ENCODE peak calls at places on chromosomes 3 and 15, in ten cellular contexts. I is AG09319; M is spleen; H is nephron progenitor cell; B is esophagus squamous epithelium; G is Caco-2; D is left lung; O is body of pancreas; A is CD8-positive, alpha-beta T cell; X is brain microvascular endothelial cell. W is an unnamed sample.

GRCh38 chr3:13718000-13718399 is 161.9 kb downstream of the WNT7A start:
- DNase-seq in I (no peak), G (no peak), B (no peak), O (peak), A (no peak), D (no peak), H (no peak), X (no peak), M (no peak), W (no peak)

GRCh38 chr15:45201557-45202246 is 13.9 kb upstream of the SHF start:
- DNase-seq in A (no peak), D (no peak), I (no peak), B (no peak), O (no peak), G (no peak), X (no peak), H (no peak), M (no peak), W (no peak)

GRCh38 chr15:92817339-92817886 is 82.7 kb upstream of the CHD2 start:
- DNase-seq in O (no peak), D (no peak), M (no peak), A (no peak), G (no peak), I (no peak), H (no peak), B (no peak), X (no peak), W (no peak)

GRCh38 chr3:113277414-113277813 is 66.1 kb downstream of the BOC start:
- DNase-seq in G (no peak), O (no peak), M (no peak), I (no peak), H (no peak), A (no peak), X (no peak), D (no peak), B (no peak), W (no peak)

GRCh38 chr3:132464066-132464465 is 46.8 kb downstream of the DNAJC13 start:
- DNase-seq in X (peak), A (no peak), D (no peak), H (no peak), M (no peak), I (no peak), G (no peak), O (no peak), B (no peak), W (no peak)

GRCh38 chr3:122690096-122690495 is 9.5 kb downstream of the PARP14 start:
- DNase-seq in B (no peak), H (no peak), G (no peak), M (no peak), O (no peak), A (no peak), I (no peak), D (no peak), X (no peak), W (no peak)

GRCh38 chr3:167978071-167978470 is 117.7 kb downstream of the GOLIM4 start:
- DNase-seq in M (no peak), A (no peak), O (no peak), B (no peak), D (no peak), I (no peak), H (no peak), X (peak), G (peak), W (no peak)

GRCh38 chr15:51223771-51224229 is 114.6 kb downstream of the CYP19A1 start:
- DNase-seq in I (peak), M (no peak), A (no peak), B (no peak), O (no peak), D (no peak), G (no peak), X (peak), H (no peak), W (no peak)

GRCh38 chr3:156264771-156265170 is 144.4 kb downstream of the KCNAB1 start:
- DNase-seq in O (no peak), B (no peak), X (no peak), M (no peak), H (no peak), I (no peak), D (no peak), A (no peak), G (no peak), W (no peak)

GRCh38 chr3:4841225-4841624 is 138.0 kb upstream of the BHLHE40 start:
- DNase-seq in M (no peak), O (no peak), B (no peak), D (no peak), A (no peak), X (no peak), H (no peak), I (no peak), G (no peak), W (no peak)

GRCh38 chr3:7913283-7913682 is 588.3 kb upstream of the LMCD1 start:
- DNase-seq in A (no peak), D (no peak), I (no peak), B (no peak), M (no peak), X (no peak), G (no peak), H (no peak), O (no peak), W (no peak)

GRCh38 chr3:65953881-65954733 is 84.6 kb downstream of the MAGI1 start:
- DNase-seq in G (peak), X (no peak), D (peak), H (no peak), B (no peak), A (no peak), I (no peak), M (no peak), O (peak), W (no peak)

GRCh38 chr3:149955449-149955848 is 15.2 kb downstream of the PFN2 start:
- DNase-seq in H (no peak), A (no peak), B (no peak), M (no peak), G (no peak), I (no peak), O (no peak), D (no peak), X (no peak), W (no peak)

GRCh38 chr3:178777718-178778411 is 241.6 kb downstream of the KCNMB2 start:
- DNase-seq in H (no peak), X (peak), O (no peak), G (no peak), A (no peak), M (no peak), I (no peak), D (no peak), B (no peak), W (no peak)

GRCh38 chr15:74775894-74776293 is 6.0 kb upstream of the CSK start:
- DNase-seq in A (no peak), D (no peak), B (no peak), I (no peak), G (no peak), M (no peak), X (no peak), H (no peak), O (no peak), W (no peak)

GRCh38 chr3:14788644-14789043 is 30.1 kb upstream of the FGD5 start:
- DNase-seq in X (no peak), B (no peak), G (no peak), D (no peak), O (no peak), A (no peak), M (peak), I (no peak), H (no peak), W (no peak)

GRCh38 chr3:82654708-82655107 is 893.3 kb upstream of the GBE1 start:
- DNase-seq in D (no peak), O (no peak), G (no peak), M (no peak), B (no peak), A (no peak), X (no peak), I (no peak), H (no peak), W (no peak)

GRCh38 chr15:60799885-60800728 is 321.2 kb upstream of the ICE2 start:
- DNase-seq in H (no peak), D (no peak), I (no peak), X (no peak), G (no peak), M (no peak), O (no peak), B (no peak), A (no peak), W (no peak)

GRCh38 chr3:123119802-123120201 is 53.0 kb downstream of the PDIA5 start:
- DNase-seq in D (no peak), A (no peak), G (no peak), I (no peak), O (no peak), B (no peak), H (no peak), M (peak), X (no peak), W (no peak)

GRCh38 chr15:83653639-83654378 is at the start of gene ADAMTSL3:
- DNase-seq in I (no peak), M (no peak), B (no peak), A (no peak), X (no peak), H (peak), O (peak), D (peak), G (no peak), W (no peak)

GRCh38 chr3:62252614-62253147 is 120.7 kb downstream of the FEZF2 start:
- DNase-seq in I (no peak), X (peak), A (no peak), O (no peak), H (no peak), D (no peak), M (no peak), G (no peak), B (no peak), W (no peak)

GRCh38 chr15:93007994-93008393 is 81.0 kb downstream of the RGMA start:
- DNase-seq in B (no peak), O (no peak), M (no peak), G (no peak), D (no peak), H (no peak), I (no peak), X (no peak), A (no peak), W (no peak)

GRCh38 chr3:56612146-56612545 is 55.2 kb downstream of the CCDC66 start:
- DNase-seq in G (no peak), O (no peak), B (no peak), D (no peak), H (no peak), A (no peak), I (no peak), X (no peak), M (no peak), W (no peak)

GRCh38 chr3:155244206-155244605 is 49.3 kb downstream of the STRIT1 start:
- DNase-seq in M (no peak), X (no peak), O (no peak), B (no peak), G (no peak), A (no peak), H (no peak), D (no peak), I (no peak), W (no peak)

GRCh38 chr15:47872208-47872607 is 154.9 kb downstream of the SEMA6D start:
- DNase-seq in H (no peak), G (no peak), I (no peak), M (no peak), A (no peak), B (no peak), O (no peak), D (no peak), X (peak), W (no peak)

GRCh38 chr3:171374661-171375285 is 85.4 kb downstream of the TNIK start:
- DNase-seq in A (no peak), B (no peak), D (no peak), I (no peak), G (no peak), X (peak), M (no peak), H (no peak), O (no peak), W (no peak)

GRCh38 chr15:64574220-64574994 is 114.0 kb downstream of the ZNF609 start:
- DNase-seq in M (no peak), I (no peak), A (no peak), O (no peak), D (no peak), X (peak), B (no peak), H (no peak), G (no peak), W (peak)

GRCh38 chr3:134314588-134315285 is 59.5 kb downstream of the AMOTL2 start:
- DNase-seq in H (no peak), D (no peak), X (no peak), B (no peak), I (no peak), A (peak), G (no peak), M (peak), O (no peak), W (no peak)

GRCh38 chr3:134313839-134314587 is 60.2 kb downstream of the AMOTL2 start:
- DNase-seq in M (peak), O (no peak), H (no peak), G (no peak), D (no peak), A (peak), X (no peak), I (no peak), B (no peak), W (no peak)

GRCh38 chr3:134312072-134312872 is 61.6 kb upstream of the RYK start:
- DNase-seq in D (peak), X (no peak), A (peak), O (peak), I (no peak), B (no peak), H (peak), M (no peak), G (no peak), W (no peak)

GRCh38 chr3:134311693-134312071 is 61.0 kb upstream of the RYK start:
- DNase-seq in D (no peak), O (no peak), B (no peak), X (no peak), M (no peak), H (no peak), A (peak), I (no peak), G (no peak), W (no peak)

DNA sequence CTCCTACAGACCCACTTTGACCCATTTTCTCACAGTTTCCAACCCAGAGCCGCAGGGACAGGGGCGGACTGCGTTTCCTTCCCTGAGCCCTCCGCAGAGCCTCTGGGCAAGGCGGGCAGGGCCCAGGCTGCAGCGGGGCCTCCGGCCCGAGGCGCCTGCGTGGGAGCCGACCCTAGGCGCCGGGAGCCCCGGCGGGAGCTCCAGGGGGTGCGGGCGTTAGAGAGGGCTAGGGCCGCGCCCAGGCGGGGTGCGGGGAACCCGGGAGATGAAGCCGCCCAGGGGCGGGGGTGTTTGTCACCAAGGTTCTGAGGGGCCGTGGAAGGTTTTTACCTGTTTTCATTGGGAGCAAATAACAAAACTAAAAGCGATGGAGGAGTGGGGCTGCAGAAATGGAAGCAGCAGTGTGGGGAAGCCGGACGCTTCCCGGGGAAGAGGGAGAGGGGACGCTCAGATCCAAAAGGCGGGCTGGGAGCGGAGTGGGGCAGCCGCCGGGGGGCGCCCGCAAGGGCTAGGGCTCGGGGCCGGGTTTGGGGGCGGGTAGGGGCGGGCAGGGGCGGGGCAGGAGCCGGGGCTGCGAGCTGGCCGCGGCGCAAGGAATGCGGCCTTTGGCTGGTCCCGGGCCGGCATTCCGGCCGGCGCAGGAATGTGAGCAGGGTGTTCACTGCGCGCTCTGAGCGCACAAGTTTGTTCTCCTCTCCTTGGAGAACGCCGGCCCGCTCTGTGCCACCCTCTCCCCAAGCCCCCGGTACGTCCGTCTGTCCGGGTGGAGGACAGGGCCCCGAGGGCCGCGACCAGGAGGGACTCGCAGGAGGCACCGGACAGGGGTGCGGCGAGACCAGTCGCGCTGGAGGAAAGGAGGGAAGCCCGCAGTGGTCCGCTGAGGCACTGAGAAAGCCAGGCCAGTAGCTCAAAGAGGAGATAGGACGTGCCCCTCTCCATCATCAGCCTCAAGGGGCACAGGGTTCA is 61.1 kb downstream of the AMOTL2 start:
- DNase-seq in H (peak), A (peak), O (peak), I (no peak), D (peak), M (peak), G (no peak), B (no peak), X (no peak), W (no peak)
- TF ChIP-seq CTCF in H (peak), A (no peak), O (no peak), I (peak), D (no peak), M (no peak), G (no peak), B (peak), X (peak), W (peak)

GRCh38 chr3:186514296-186515002 is 29.7 kb downstream of the CRYGS start:
- DNase-seq in O (no peak), I (no peak), D (no peak), H (no peak), A (no peak), G (no peak), B (no peak), X (no peak), M (no peak), W (no peak)
- TF ChIP-seq CTCF in O (peak), I (peak), D (peak), H (peak), A (peak), G (peak), B (peak), X (peak), M (no peak), W (peak)

DNA sequence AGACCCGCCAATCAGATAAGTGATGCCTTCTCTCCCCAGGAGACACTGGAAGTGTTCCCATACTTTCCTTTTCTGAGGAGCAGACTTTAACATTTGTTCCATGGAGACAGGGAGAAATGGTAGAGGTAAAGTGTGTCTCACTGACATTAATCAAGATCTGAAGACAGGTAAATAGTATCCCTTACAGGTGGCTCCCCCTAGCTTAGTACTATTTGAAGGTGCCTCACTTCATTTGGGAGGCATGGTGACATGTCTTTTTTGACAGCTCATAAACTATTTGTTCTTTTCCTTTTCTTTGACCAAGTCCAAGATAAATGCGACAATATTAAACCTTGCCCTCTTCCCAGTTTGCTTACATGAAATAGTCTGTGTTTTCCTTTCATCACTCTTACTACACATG is 485.6 kb upstream of the IL12A start:
- DNase-seq in M (no peak), X (no peak), I (no peak), B (no peak), O (no peak), G (no peak), D (no peak), A (no peak), H (no peak), W (no peak)
- TF ChIP-seq CTCF in M (no peak), X (no peak), I (no peak), B (no peak), O (no peak), G (no peak), D (no peak), A (no peak), H (no peak), W (no peak)

GRCh38 chr3:188283347-188283746 is 129.4 kb downstream of the LPP start:
- DNase-seq in H (no peak), A (no peak), X (no peak), D (no peak), M (no peak), G (peak), B (no peak), I (no peak), O (peak), W (no peak)
- TF ChIP-seq CTCF in H (no peak), A (no peak), X (peak), D (no peak), M (no peak), G (no peak), B (no peak), I (no peak), O (no peak), W (peak)

DNA sequence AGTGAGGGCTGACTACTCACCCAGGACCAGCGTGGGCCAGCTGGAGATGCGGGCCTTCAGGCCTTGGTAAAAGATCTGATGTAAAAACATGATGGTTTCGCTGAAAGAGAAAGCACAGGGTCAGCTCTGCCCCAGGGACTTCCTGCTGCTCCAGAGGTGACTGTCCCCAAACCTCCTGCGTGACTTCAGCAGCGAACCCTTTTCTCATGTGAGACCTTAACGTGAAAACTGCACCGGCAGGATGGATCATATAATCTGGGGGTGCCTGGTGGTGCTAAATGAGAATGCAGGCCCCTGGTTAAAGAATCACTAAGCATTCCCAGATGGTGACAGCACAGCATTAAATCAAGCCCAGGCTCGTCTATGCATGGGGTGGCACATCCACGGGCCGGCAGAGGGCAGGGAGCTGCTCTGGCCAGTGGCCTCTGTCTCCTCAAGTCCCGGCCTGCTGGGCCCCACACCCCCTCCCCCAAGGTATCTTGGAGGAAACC is 55.4 kb downstream of the RASGRF1 start:
- DNase-seq in B (no peak), D (no peak), H (peak), X (peak), O (no peak), G (no peak), I (no peak), A (no peak), M (no peak), W (no peak)
- TF ChIP-seq CTCF in B (peak), D (no peak), H (peak), X (peak), O (no peak), G (peak), I (no peak), A (no peak), M (no peak), W (peak)

GRCh38 chr3:143672396-143673165 is 175.7 kb downstream of the SLC9A9 start:
- DNase-seq in A (no peak), M (no peak), H (no peak), G (no peak), D (no peak), O (no peak), B (no peak), I (no peak), X (no peak), W (no peak)

GRCh38 chr3:143676021-143676420 is 172.2 kb downstream of the SLC9A9 start:
- DNase-seq in X (no peak), M (peak), A (no peak), I (no peak), D (peak), H (no peak), O (no peak), G (no peak), B (no peak), W (no peak)

GRCh38 chr3:143674100-143674968 is 173.9 kb downstream of the SLC9A9 start:
- DNase-seq in H (peak), M (peak), O (peak), B (peak), D (peak), G (peak), A (peak), X (peak), I (peak), W (peak)

GRCh38 chr3:143676742-143677141 is 171.5 kb downstream of the SLC9A9 start:
- DNase-seq in O (no peak), I (no peak), M (no peak), B (no peak), H (no peak), D (no peak), G (no peak), X (no peak), A (no peak), W (no peak)

DNA sequence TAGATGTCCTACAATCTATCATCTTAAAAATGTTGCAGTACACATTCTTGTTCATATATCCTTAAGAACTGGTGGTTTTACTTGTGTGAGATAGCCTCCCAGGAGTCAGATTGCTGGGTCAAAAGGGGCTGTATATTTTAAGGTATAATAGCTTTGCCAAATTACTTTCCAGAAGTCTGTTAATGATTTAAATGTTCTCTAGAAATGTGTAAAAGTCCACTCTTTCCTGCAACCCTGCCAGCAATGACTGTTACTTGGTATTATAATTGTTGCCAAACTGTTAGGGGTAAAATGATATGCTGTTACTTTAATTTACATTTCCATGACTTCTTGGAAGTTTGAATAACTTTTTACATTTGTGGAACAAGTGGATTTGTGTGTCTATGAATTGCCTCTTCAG is 170.8 kb downstream of the SLC9A9 start:
- DNase-seq in G (no peak), M (no peak), A (no peak), D (no peak), O (no peak), B (no peak), H (no peak), X (no peak), I (no peak), W (no peak)
- TF ChIP-seq CTCF in G (no peak), M (no peak), A (no peak), D (no peak), O (no peak), B (no peak), H (no peak), X (no peak), I (no peak), W (no peak)